ENCODE peak calls at places on chromosomes 6 and 20, in four cellular contexts. P, R, V and J are unnamed samples.

GRCh38 chr20:6673071-6673470 is 94.4 kb upstream of the BMP2 start:
- DNase-seq in R (no peak), V (no peak), P (no peak), J (no peak)

GRCh38 chr6:155853011-155853410 is 397.4 kb upstream of the NOX3 start:
- DNase-seq in R (no peak), V (no peak), P (no peak), J (no peak)

GRCh38 chr6:112780498-112781096 is 433.5 kb downstream of the RFPL4B start:
- DNase-seq in V (peak), P (no peak), R (peak), J (no peak)

GRCh38 chr6:50264995-50265571 is 215.4 kb upstream of the DEFB112 start:
- DNase-seq in V (peak), R (no peak), P (no peak), J (no peak)

GRCh38 chr20:59737816-59738215 is 133.5 kb downstream of the PHACTR3 start:
- DNase-seq in R (no peak), P (no peak), V (no peak), J (no peak)

GRCh38 chr6:52497652-52498408 is 77.7 kb downstream of the EFHC1 start:
- DNase-seq in R (no peak), P (no peak), V (no peak), J (no peak)

GRCh38 chr6:109454483-109455160 is 950 bp downstream of the MICAL1 start:
- DNase-seq in R (no peak), V (peak), P (peak), J (no peak)

GRCh38 chr6:106084973-106085686 is 1.0 kb upstream of the PRDM1 start:
- DNase-seq in R (no peak), P (no peak), V (peak), J (no peak)

GRCh38 chr6:9412951-9413559 is 977.7 kb upstream of the SLC35B3 start:
- DNase-seq in P (no peak), V (no peak), R (no peak), J (no peak)

GRCh38 chr6:163985710-163986109 is 571.2 kb downstream of the QKI start:
- DNase-seq in V (no peak), P (no peak), R (no peak), J (no peak)

GRCh38 chr20:58706150-58706892 is 13.7 kb downstream of the NPEPL1 start:
- DNase-seq in V (no peak), R (no peak), P (no peak), J (no peak)

GRCh38 chr6:55040102-55040848 is 134.0 kb upstream of the HCRTR2 start:
- DNase-seq in R (peak), P (no peak), V (no peak), J (no peak)

GRCh38 chr20:57801581-57801980 is 91.8 kb upstream of the PMEPA1 start:
- DNase-seq in R (no peak), P (no peak), V (no peak), J (no peak)

GRCh38 chr6:27224729-27225128 is 22.8 kb upstream of the PRSS16 start:
- DNase-seq in V (no peak), R (no peak), P (no peak), J (no peak)

GRCh38 chr6:43269273-43270007 is 26.2 kb downstream of the TTBK1 start:
- DNase-seq in V (no peak), R (no peak), P (peak), J (no peak)

GRCh38 chr6:106390088-106390487 is 29.6 kb downstream of the CRYBG1 start:
- DNase-seq in V (peak), P (no peak), R (no peak), J (no peak)

GRCh38 chr6:161954077-161954476 is 680.2 kb upstream of the AGPAT4 start:
- DNase-seq in P (no peak), V (no peak), R (no peak), J (no peak)

GRCh38 chr6:52661551-52661950 is 9.4 kb upstream of the TMEM14A start:
- DNase-seq in R (no peak), V (no peak), P (no peak), J (no peak)